ENCODE peak calls at places on chromosomes 11 and 22, in eight cellular contexts. H is IMR-90, W is body of pancreas, V is heart left ventricle, Q is H1, B is adrenal gland, G is transverse colon, T is ovary. I is an unnamed sample. For H3K4me1, the result is how much of the 10 kb centered on the place peaks cover.

GRCh38 chr11:121494355-121495099 is 41.8 kb upstream of the SORL1-AS1 start:
- DNase-seq in G (no peak), Q (no peak), B (no peak), T (no peak), V (no peak), W (no peak), H (no peak), I (peak)

GRCh38 chr11:117572129-117572528 is 224.9 kb downstream of the DSCAML1 start:
- DNase-seq in V (no peak), H (no peak), W (no peak), B (no peak), T (no peak), G (no peak), Q (no peak), I (peak)

GRCh38 chr11:133711545-133711944 is 133.8 kb downstream of the SPATA19 start:
- DNase-seq in B (no peak), G (no peak), H (no peak), Q (no peak), T (no peak), V (no peak), W (no peak), I (no peak)

GRCh38 chr22:21958360-21959273 is 6.0 kb upstream of the PPM1F start:
- DNase-seq in B (no peak), W (no peak), Q (no peak), T (no peak), H (no peak), V (no peak), G (no peak), I (no peak)

GRCh38 chr11:47961383-47961782 is 19.0 kb upstream of the PTPRJ start:
- DNase-seq in H (no peak), Q (no peak), B (no peak), W (no peak), G (no peak), T (no peak), V (no peak), I (no peak)

GRCh38 chr11:16791494-16791961 is 53.1 kb downstream of the C11orf58 start:
- DNase-seq in B (peak), G (no peak), W (no peak), V (no peak), Q (no peak), T (no peak), H (peak), I (peak)

GRCh38 chr22:44354288-44354687 is 41.5 kb upstream of the SHISAL1 start:
- DNase-seq in T (peak), Q (no peak), W (no peak), G (no peak), V (no peak), H (no peak), B (peak), I (no peak)

GRCh38 chr11:120098503-120099054 is 39.3 kb downstream of the TRIM29 start:
- DNase-seq in Q (no peak), T (no peak), B (no peak), V (no peak), G (no peak), W (no peak), H (no peak), I (no peak)

GRCh38 chr11:116101737-116102275 is 597.6 kb upstream of the CADM1 start:
- DNase-seq in H (no peak), Q (no peak), T (no peak), W (no peak), B (no peak), V (no peak), G (no peak), I (no peak)

GRCh38 chr11:34324466-34324865 is 33.3 kb downstream of the ABTB2 start:
- DNase-seq in B (no peak), Q (no peak), T (no peak), V (no peak), H (no peak), G (no peak), W (no peak), I (no peak)

GRCh38 chr11:43579171-43579918 is 101.2 kb upstream of the HSD17B12 start:
- DNase-seq in W (no peak), Q (no peak), T (no peak), H (peak), G (no peak), B (no peak), V (no peak), I (peak)

GRCh38 chr22:19061471-19062138 is 60.6 kb downstream of the DGCR2 start:
- DNase-seq in Q (no peak), G (no peak), B (no peak), V (no peak), W (no peak), H (no peak), T (no peak), I (peak)

GRCh38 chr11:65013130-65013691 is 749 bp upstream of the ARL2 start:
- DNase-seq in V (peak), B (peak), H (peak), Q (no peak), T (peak), G (peak), W (peak), I (peak)

GRCh38 chr11:63850946-63851345 is 12.0 kb downstream of the MARK2 start:
- DNase-seq in V (no peak), Q (no peak), W (no peak), H (no peak), B (no peak), T (no peak), G (no peak), I (no peak)

GRCh38 chr22:46036558-46037408 is 59.8 kb upstream of the WNT7B start:
- DNase-seq in B (peak), T (peak), H (no peak), V (no peak), G (peak), W (peak), Q (no peak), I (peak)

GRCh38 chr11:117861151-117862018 is 15.1 kb downstream of the FXYD6 start:
- DNase-seq in Q (peak), W (no peak), G (no peak), H (no peak), V (peak), T (no peak), B (no peak), I (peak)

GRCh38 chr11:111878385-111878765 is 590 bp downstream of the FDXACB1 start:
- DNase-seq in H (peak), G (no peak), V (no peak), W (no peak), T (no peak), Q (no peak), B (no peak), I (no peak)

GRCh38 chr22:31923166-31923565 is 21.2 kb upstream of the YWHAH start:
- DNase-seq in Q (no peak), V (peak), G (peak), H (no peak), B (peak), W (no peak), T (no peak), I (peak)

GRCh38 chr11:115047631-115048030 is 369.3 kb downstream of the NXPE2 start:
- DNase-seq in G (no peak), H (no peak), T (no peak), Q (no peak), B (no peak), W (no peak), V (no peak), I (no peak)

GRCh38 chr22:27719535-27720227 is 81.9 kb downstream of the MN1 start:
- DNase-seq in T (no peak), Q (no peak), G (no peak), H (peak), B (peak), V (peak), W (no peak), I (peak)

GRCh38 chr22:41801886-41802285 is 1.4 kb downstream of the CCDC134 start:
- DNase-seq in G (no peak), V (no peak), W (no peak), T (no peak), H (no peak), B (no peak), Q (no peak), I (no peak)

DNA sequence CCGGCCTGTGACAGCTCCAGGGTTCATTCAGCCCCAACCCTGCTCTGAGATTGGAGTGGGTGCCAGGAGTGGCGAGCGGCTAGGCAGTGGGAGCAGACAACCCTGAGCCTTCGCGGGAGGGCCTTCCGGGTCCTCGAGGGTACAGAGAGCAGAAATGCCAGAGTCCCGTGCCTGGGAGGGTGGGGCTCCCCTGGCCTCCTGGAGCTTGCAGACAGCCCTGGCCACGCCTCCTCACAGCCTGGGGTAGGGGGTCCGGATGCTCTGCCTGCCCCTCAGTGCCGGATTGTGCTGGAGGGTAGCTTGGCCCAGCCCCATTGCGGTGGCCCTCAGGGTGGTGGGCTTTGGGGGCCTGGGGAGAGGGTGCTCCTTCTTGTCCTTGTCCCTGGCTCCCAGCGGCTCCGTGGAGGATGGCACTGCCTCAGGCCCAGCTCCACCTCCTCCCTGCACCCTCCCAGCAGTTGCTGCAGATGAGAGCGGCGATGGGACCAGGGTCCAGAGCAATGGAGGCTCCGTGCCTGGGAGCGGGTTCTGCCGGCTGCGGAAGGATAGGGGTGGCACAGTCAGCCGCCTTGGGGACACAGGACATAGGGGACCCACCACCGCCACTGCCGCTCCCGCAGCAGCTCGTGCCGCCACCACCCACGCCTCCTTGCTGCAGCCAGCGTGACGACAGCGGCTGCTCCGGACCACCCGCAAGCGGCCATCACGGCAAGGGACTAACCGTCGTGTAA is 34.9 kb upstream of the OR10G7 start:
- DNase-seq in B (no peak), V (no peak), T (no peak), G (peak), W (no peak), Q (no peak), H (no peak), I (peak)
- TF ChIP-seq POLR2A in B (no peak), V (no peak), T (no peak), G (peak), W (no peak), Q (no peak), H (no peak), I (no peak)

GRCh38 chr11:61751384-61751783 is 1.1 kb upstream of the MYRF start:
- DNase-seq in G (no peak), W (no peak), H (no peak), V (no peak), Q (no peak), B (no peak), T (peak), I (peak)
- H3K4me1 ChIP-seq in G (under half), W (half or more), H (under half), V (under half), Q (under half), B (under half), T (under half), I (under half)

DNA sequence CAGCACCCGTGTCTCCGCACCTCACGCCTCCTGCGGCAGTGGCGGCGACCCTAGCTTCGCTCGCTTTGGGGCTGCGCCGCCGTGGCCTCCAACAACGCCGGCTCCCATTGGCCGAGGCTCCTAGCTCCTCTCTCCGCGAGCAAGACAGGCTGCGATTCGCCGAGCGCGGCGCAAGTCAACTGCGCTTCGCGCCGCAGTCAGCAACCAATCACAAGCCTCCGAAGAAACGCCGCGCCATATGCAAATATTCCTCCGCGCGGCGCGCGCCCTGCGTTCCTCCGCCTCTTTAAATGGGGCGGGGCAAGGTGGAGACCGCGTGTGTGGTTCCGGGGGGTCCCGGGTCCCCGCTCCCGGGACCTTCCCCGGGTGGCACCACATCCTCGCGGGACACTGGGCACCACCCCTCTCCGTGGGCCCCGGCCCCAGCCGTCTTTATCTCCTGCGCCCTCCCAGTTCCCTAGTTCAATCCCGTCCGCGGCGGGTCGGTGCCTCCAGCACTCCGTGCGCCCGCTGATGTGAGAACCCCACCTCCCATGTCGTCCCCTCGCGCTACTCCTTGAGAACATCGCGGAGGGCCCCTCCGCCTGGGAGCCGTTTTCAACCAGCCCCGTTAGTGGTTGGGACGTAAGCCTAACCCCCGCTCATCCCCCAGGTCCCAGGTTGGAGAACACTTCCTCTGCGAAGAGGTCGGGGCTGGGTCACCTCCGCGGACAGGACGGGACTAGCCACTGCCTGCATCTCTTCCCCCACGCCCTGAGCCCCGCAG is at the start of gene NAP1L4:
- DNase-seq in H (peak), Q (peak), T (peak), B (peak), W (peak), G (peak), V (peak), I (peak)
- TF ChIP-seq POLR2A in H (peak), Q (peak), T (peak), B (peak), W (peak), G (peak), V (peak), I (no peak)

GRCh38 chr22:17116931-17117330 is 4.2 kb downstream of the TMEM121B start:
- DNase-seq in B (no peak), H (no peak), V (no peak), W (no peak), Q (no peak), G (no peak), T (no peak), I (no peak)
- H3K4me1 ChIP-seq in B (under half), H (under half), V (under half), W (under half), Q (under half), G (under half), T (under half), I (under half)

DNA sequence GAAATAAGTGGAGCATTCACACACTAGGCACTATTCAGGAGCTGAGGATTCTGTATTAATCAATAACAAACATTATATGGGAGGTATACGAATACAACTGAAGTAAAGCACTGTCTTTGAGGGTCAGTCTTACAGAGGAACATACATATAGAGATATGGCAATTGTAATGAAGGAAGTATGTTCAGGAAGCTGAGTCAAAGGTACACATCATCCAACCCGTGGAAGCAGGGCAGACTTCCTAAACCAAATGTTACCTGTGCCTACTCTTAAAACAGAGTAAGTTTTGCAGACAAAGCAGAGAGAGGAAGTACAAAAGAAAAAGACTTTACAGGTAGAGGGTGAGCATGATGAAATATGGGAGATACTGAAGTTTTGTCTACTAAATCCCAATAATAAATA is 481.2 kb upstream of the ARHGAP42 start:
- DNase-seq in H (no peak), V (no peak), G (no peak), Q (no peak), W (no peak), T (no peak), B (no peak), I (no peak)
- TF ChIP-seq POLR2A in H (no peak), V (no peak), G (no peak), Q (no peak), W (no peak), T (no peak), B (no peak), I (no peak)

GRCh38 chr11:110415081-110415480 is 14.7 kb upstream of the FDX1 start:
- DNase-seq in T (no peak), B (no peak), W (no peak), Q (no peak), H (peak), V (no peak), G (no peak), I (no peak)

GRCh38 chr11:110409174-110409573 is 20.6 kb upstream of the FDX1 start:
- DNase-seq in G (no peak), H (peak), B (peak), Q (no peak), W (no peak), V (no peak), T (no peak), I (no peak)

GRCh38 chr11:110410638-110411037 is 19.1 kb upstream of the FDX1 start:
- DNase-seq in V (no peak), W (no peak), T (no peak), Q (no peak), H (no peak), B (no peak), G (no peak), I (no peak)
- H3K4me1 ChIP-seq in V (under half), W (under half), T (under half), Q (under half), H (under half), B (under half), G (under half), I (under half)

GRCh38 chr22:47175761-47176359 is 413.4 kb downstream of the TBC1D22A start:
- DNase-seq in Q (no peak), T (no peak), B (peak), W (peak), V (peak), H (no peak), G (peak), I (no peak)

GRCh38 chr22:47173535-47174021 is 411.1 kb downstream of the TBC1D22A start:
- DNase-seq in T (no peak), V (peak), G (peak), Q (no peak), H (no peak), B (peak), W (peak), I (no peak)

GRCh38 chr22:47175151-47175760 is 412.8 kb downstream of the TBC1D22A start:
- DNase-seq in T (no peak), Q (no peak), G (peak), W (no peak), V (peak), H (peak), B (peak), I (peak)

GRCh38 chr22:47174096-47174495 is 411.6 kb downstream of the TBC1D22A start:
- DNase-seq in B (peak), V (peak), W (no peak), Q (no peak), G (no peak), H (no peak), T (no peak), I (no peak)

DNA sequence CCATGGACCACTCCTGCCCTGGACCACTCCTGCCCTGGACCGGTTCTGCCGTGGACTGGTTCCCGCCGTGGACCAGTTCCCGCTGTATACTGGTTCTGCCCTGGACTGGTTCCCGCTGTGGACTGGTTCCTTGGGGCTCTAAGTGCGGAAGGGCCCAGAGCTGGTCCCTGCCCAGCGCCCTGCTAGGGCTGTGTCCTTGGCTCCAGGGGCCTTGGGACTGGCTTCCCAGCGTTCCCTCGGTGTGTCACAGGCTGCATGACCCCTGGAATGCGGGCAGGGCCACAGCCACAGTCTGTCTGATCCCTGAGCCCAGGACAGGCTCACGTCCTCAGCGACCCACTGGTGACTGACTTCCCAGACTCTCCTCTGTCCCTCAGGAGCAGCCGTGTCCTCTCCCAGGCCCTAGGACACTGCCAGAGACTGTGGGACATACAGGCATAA is 412.2 kb downstream of the TBC1D22A start:
- DNase-seq in H (no peak), T (no peak), Q (no peak), W (no peak), G (no peak), B (peak), V (peak), I (no peak)
- TF ChIP-seq POLR2A in H (no peak), T (no peak), Q (no peak), W (no peak), G (no peak), B (no peak), V (no peak), I (no peak)